ENCODE peak calls at places on chromosomes 5 and 9, in ten cellular contexts. C, E, Z, Y, B, N, J, A, R and I are unnamed samples.

GRCh38 chr9:130433168-130433946 is 11.4 kb upstream of the ASS1 start:
- DNase-seq in C (no peak), E (peak; percentile 61), Z (no peak), Y (peak; percentile 74), B (peak; percentile 50), N (peak; percentile 87), J (no peak), A (peak; percentile 71), R (no peak), I (no peak)

GRCh38 chr9:33159760-33160127 is 7.4 kb downstream of the B4GALT1 start:
- DNase-seq in C (peak; percentile 48), E (peak; percentile 76), Z (peak; percentile 50), Y (peak; percentile 28), B (no peak), N (no peak), J (no peak), A (peak; percentile 91), R (peak; percentile 58), I (peak; percentile 90)

GRCh38 chr9:114006931-114007691 is 71.0 kb downstream of the AMBP start:
- DNase-seq in C (peak; percentile 9), E (no peak), Z (peak; percentile 24), Y (peak; percentile 18), B (peak; percentile 15), N (no peak), J (no peak), A (no peak), R (no peak), I (peak; percentile 78)

GRCh38 chr5:151264113-151264512 is 11.1 kb downstream of the GM2A start:
- DNase-seq in C (no peak), E (no peak), Z (no peak), Y (no peak), B (no peak), N (no peak), J (no peak), A (no peak), R (no peak), I (no peak)

GRCh38 chr9:91037511-91038482 is 236.2 kb downstream of the SYK start:
- DNase-seq in C (peak; percentile 55), E (peak; percentile 17), Z (peak; percentile 88), Y (peak; percentile 71), B (peak; percentile 78), N (peak; percentile 40), J (peak; percentile 91), A (peak; percentile 46), R (peak; percentile 79), I (peak; percentile 81)

GRCh38 chr9:33903157-33903780 is 86.3 kb downstream of the UBE2R2 start:
- DNase-seq in C (no peak), E (no peak), Z (no peak), Y (no peak), B (no peak), N (no peak), J (no peak), A (no peak), R (no peak), I (no peak)

GRCh38 chr9:5052858-5053257 is 67.8 kb downstream of the JAK2 start:
- DNase-seq in C (no peak), E (no peak), Z (no peak), Y (no peak), B (no peak), N (no peak), J (no peak), A (no peak), R (no peak), I (no peak)

GRCh38 chr5:130104895-130105684 is 200.8 kb downstream of the CHSY3 start:
- DNase-seq in C (no peak), E (no peak), Z (no peak), Y (no peak), B (no peak), N (no peak), J (no peak), A (no peak), R (no peak), I (no peak)

GRCh38 chr5:151683444-151683843 is 3.3 kb downstream of the SPARC start:
- DNase-seq in C (no peak), E (no peak), Z (no peak), Y (no peak), B (no peak), N (no peak), J (no peak), A (no peak), R (no peak), I (no peak)

GRCh38 chr9:35606138-35606504 is 1.1 kb downstream of the TESK1 start:
- DNase-seq in C (no peak), E (no peak), Z (no peak), Y (no peak), B (no peak), N (peak; percentile 23), J (no peak), A (peak; percentile 39), R (no peak), I (no peak)

GRCh38 chr9:97703437-97704326 is 6.5 kb upstream of the XPA start:
- DNase-seq in C (no peak), E (no peak), Z (no peak), Y (no peak), B (peak; percentile 42), N (peak; percentile 50), J (peak; percentile 74), A (peak; percentile 59), R (no peak), I (no peak)

GRCh38 chr9:75238311-75238976 is 150.1 kb downstream of the OSTF1 start:
- DNase-seq in C (no peak), E (peak; percentile 63), Z (peak; percentile 60), Y (no peak), B (no peak), N (peak; percentile 36), J (peak; percentile 64), A (peak; percentile 49), R (peak; percentile 48), I (no peak)

GRCh38 chr5:2675548-2675947 is 75.9 kb downstream of the IRX2 start:
- DNase-seq in C (no peak), E (no peak), Z (no peak), Y (no peak), B (no peak), N (no peak), J (no peak), A (no peak), R (no peak), I (peak; percentile 15)

GRCh38 chr5:17398439-17398838 is 99.6 kb upstream of the TAF11L2 start:
- DNase-seq in C (no peak), E (no peak), Z (no peak), Y (no peak), B (no peak), N (no peak), J (no peak), A (peak; percentile 88), R (no peak), I (no peak)

GRCh38 chr9:63859475-63860215 is 1425.4 kb downstream of the FOXD4L5 start:
- DNase-seq in C (peak; percentile 10), E (peak; percentile 31), Z (no peak), Y (peak; percentile 62), B (peak; percentile 20), N (peak; percentile 30), J (peak; percentile 49), A (no peak), R (no peak), I (no peak)

DNA sequence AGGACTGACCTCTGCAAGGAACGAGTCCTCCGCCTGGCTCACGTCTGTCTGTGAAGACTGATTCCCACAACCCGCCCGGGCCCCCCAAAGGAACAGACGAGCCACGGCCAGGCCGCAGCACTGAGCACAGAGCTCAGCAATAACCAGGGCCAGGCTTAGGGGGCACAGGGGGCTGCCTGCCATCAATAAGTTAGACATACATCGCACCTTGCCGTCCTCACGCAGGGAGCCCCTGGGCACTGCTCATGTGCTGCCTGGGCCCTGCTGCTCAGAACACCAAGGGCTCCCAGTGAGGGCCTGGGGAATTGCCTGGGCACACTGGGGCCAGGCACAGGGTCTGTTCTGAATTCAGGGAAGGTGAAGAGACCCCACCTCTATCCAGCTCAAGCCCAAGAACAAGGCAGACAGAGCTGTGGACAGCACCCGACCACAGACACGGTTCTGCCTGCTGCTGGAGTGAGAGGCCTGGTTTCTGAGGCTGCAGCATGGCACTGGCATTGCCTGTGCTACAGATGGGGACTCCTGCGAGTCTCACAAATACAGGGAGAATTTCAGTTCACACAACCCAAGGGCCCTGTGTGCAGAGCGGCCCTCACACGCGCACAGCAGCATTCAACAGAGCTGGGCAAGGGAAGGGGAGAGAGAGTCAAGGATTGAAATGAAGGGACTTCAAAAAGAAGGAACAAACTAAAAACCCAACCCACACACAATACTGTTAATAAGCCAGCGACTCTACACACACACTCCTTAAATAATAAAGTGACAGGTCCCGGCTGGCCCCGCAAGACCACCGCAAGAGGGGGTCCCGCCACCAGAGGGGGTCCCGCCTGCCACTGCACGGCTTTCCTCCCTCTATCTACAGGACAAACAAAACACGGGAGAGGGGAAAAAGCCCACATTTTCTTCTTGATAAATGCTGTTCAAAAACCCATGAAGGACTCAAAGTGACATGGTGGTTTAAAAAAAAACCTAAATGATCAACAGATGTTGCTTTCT is 32.0 kb downstream of the PRRT1B start:
- DNase-seq in C (no peak), E (no peak), Z (no peak), Y (no peak), B (no peak), N (no peak), J (no peak), A (no peak), R (no peak), I (no peak)
- TF ChIP-seq CTCF in C (no peak), E (no peak), Z (no peak), Y (no peak), B (no peak), N (no peak), J (no peak), A (no peak), R (no peak), I (no peak)

GRCh38 chr5:158074992-158075769 is 216.2 kb upstream of the CLINT1 start:
- DNase-seq in C (peak; percentile 29), E (peak; percentile 46), Z (peak; percentile 44), Y (peak; percentile 69), B (peak; percentile 79), N (peak; percentile 70), J (peak; percentile 10), A (peak; percentile 52), R (peak; percentile 57), I (peak; percentile 89)
- H3K4me3 ChIP-seq in C (no peak overlapping the region), E (no peak overlapping the region), Z (peak overlapping the region; percentile 31), Y (peak overlapping the region; percentile 32), B (no peak overlapping the region), N (no peak overlapping the region), J (no peak overlapping the region), A (no peak overlapping the region), R (no peak overlapping the region), I (no peak overlapping the region)

DNA sequence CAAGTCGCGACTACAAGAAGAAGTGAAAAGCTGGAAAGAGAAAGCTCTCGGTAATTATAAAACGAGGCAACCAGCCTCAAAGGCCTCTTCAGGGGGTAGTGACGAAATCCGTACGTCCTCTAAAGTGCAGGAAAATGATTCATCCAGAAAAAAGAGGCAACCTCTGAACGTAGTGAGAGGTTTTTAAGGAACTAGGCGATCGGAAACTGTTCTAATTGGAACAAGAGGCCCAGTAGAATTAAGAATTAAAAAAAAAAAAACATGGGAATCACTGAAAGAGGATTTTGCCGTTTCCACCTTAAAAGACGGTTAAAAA is 1.0 kb downstream of the CSNK1A1 start:
- DNase-seq in C (no peak), E (peak; percentile 14), Z (no peak), Y (no peak), B (no peak), N (no peak), J (no peak), A (peak; percentile 83), R (no peak), I (no peak)
- TF ChIP-seq POLR2A in C (no peak), E (no peak), Z (no peak), Y (no peak), B (no peak), N (no peak), J (no peak), A (no peak), R (no peak), I (no peak)

GRCh38 chr9:82911997-82912396 is 150.9 kb downstream of the RASEF start:
- DNase-seq in C (no peak), E (no peak), Z (no peak), Y (no peak), B (no peak), N (no peak), J (no peak), A (no peak), R (no peak), I (no peak)

GRCh38 chr9:82912639-82913038 is 150.3 kb downstream of the RASEF start:
- DNase-seq in C (no peak), E (no peak), Z (no peak), Y (no peak), B (no peak), N (no peak), J (no peak), A (no peak), R (no peak), I (no peak)
- TF ChIP-seq CTCF in C (no peak), E (no peak), Z (no peak), Y (no peak), B (no peak), N (peak; percentile 26), J (no peak), A (no peak), R (peak; percentile 21), I (no peak)